ENCODE peak calls at places on chromosomes 13 and 19, in four cellular contexts. A is IMR-90, X is H9, V is H1. K is an unnamed sample.

GRCh38 chr13:47250141-47250540 is 353.3 kb upstream of the HTR2A start:
- DNase-seq in A (peak), X (no peak), V (no peak), K (no peak)

GRCh38 chr13:33509642-33510229 is 224.2 kb upstream of the STARD13 start:
- DNase-seq in A (no peak), X (no peak), V (no peak), K (peak)

GRCh38 chr19:43467730-43468129 is 2.3 kb upstream of the LYPD3 start:
- DNase-seq in A (peak), X (no peak), V (no peak), K (no peak)

GRCh38 chr19:52188822-52189744 is 769 bp upstream of the PPP2R1A start:
- DNase-seq in A (no peak), X (no peak), V (peak), K (no peak)

GRCh38 chr19:2426661-2427322 is 594 bp downstream of the TIMM13 start:
- DNase-seq in A (peak), X (peak), V (peak), K (peak)

GRCh38 chr19:17944301-17944700 is 11.5 kb downstream of the CCDC124 start:
- DNase-seq in A (peak), X (no peak), V (no peak), K (no peak)

GRCh38 chr19:58001895-58002369 is 688 bp downstream of the ZNF606 start:
- DNase-seq in A (peak), X (no peak), V (no peak), K (peak)

GRCh38 chr13:20908714-20909497 is 6.4 kb upstream of the XPO4 start:
- DNase-seq in A (no peak), X (no peak), V (no peak), K (no peak)

GRCh38 chr13:87093399-87093798 is 577.8 kb upstream of the SLITRK5 start:
- DNase-seq in A (peak), X (no peak), V (no peak), K (no peak)

GRCh38 chr13:109840201-109840892 is 54.0 kb upstream of the IRS2 start:
- DNase-seq in A (peak), X (no peak), V (no peak), K (peak)

GRCh38 chr13:89803839-89804238 is 1543.6 kb upstream of the MIR17HG start:
- DNase-seq in A (no peak), X (no peak), V (no peak), K (no peak)

GRCh38 chr13:89806594-89806993 is 1540.9 kb upstream of the MIR17HG start:
- DNase-seq in A (no peak), X (no peak), V (no peak), K (no peak)
- H3K56ac ChIP-seq in A (no peak), X (no peak), V (no peak), K (no peak)

GRCh38 chr13:76795701-76796695 is 90.2 kb downstream of the KCTD12 start:
- DNase-seq in A (peak), X (no peak), V (no peak), K (no peak)

GRCh38 chr13:76792680-76793334 is 93.4 kb downstream of the KCTD12 start:
- DNase-seq in A (peak), X (no peak), V (no peak), K (no peak)

GRCh38 chr13:76791290-76791664 is 94.9 kb downstream of the KCTD12 start:
- DNase-seq in A (no peak), X (no peak), V (no peak), K (peak)

DNA sequence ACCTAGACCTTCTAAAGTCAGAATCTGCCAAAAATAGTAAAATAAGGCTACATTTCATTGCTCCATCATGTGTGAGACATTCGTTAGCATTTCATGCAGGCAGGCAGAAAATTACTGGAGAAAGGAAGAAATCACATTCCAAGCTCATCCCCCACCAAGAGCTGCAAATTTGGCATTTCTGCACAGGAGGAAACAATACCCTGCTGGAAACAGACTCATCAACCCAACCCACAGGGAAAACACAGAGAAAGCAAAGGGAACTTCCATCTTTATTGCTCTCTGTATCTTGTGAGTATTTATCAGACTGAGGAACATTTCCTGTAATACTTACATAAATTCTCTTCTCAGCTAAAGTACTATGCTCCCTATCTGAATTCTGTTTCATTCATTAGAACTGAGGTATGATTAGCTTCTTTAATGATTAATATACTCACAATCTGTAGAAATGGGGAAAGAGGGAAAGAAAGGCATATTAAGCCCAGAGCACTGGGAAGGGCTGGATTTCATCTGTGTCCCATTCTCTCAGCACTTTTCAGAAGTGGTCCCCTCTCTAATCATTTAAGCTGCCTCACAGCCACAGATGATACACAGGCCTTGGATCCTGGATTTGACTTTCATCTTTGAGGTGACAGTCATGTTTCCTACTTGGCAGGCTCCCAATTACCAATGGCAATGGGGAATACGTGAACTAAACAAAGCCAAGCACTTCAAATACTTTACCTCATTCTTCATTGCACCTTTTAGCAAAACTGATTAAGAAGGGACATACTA is 95.5 kb downstream of the KCTD12 start:
- DNase-seq in A (no peak), X (no peak), V (no peak), K (no peak)
- H3K56ac ChIP-seq in A (no peak), X (no peak), V (no peak), K (no peak)

GRCh38 chr13:111123649-111124048 is 8.5 kb downstream of the ARHGEF7 start:
- DNase-seq in A (no peak), X (no peak), V (no peak), K (no peak)

GRCh38 chr13:111123221-111123620 is 8.1 kb downstream of the ARHGEF7 start:
- DNase-seq in A (no peak), X (no peak), V (no peak), K (no peak)

GRCh38 chr13:111122056-111122455 is 6.9 kb downstream of the ARHGEF7 start:
- DNase-seq in A (peak), X (no peak), V (peak), K (no peak)

GRCh38 chr13:111121421-111121820 is 6.3 kb downstream of the ARHGEF7 start:
- DNase-seq in A (no peak), X (no peak), V (peak), K (no peak)

GRCh38 chr13:111122631-111123030 is 7.5 kb downstream of the ARHGEF7 start:
- DNase-seq in A (no peak), X (no peak), V (no peak), K (no peak)
- H3K56ac ChIP-seq in A (no peak), X (no peak), V (no peak), K (no peak)

GRCh38 chr19:6686628-6686975 is 16.6 kb upstream of the TNFSF14 start:
- DNase-seq in A (no peak), X (no peak), V (no peak), K (no peak)

GRCh38 chr19:6687117-6687516 is 17.2 kb upstream of the TNFSF14 start:
- DNase-seq in A (no peak), X (no peak), V (no peak), K (no peak)

GRCh38 chr19:6685962-6686627 is 16.1 kb upstream of the TNFSF14 start:
- DNase-seq in A (no peak), X (no peak), V (no peak), K (no peak)

GRCh38 chr19:6683971-6684370 is 14.0 kb upstream of the TNFSF14 start:
- DNase-seq in A (no peak), X (no peak), V (no peak), K (no peak)

GRCh38 chr19:6685482-6685881 is 15.5 kb upstream of the TNFSF14 start:
- DNase-seq in A (no peak), X (no peak), V (no peak), K (no peak)
- H3K56ac ChIP-seq in A (no peak), X (no peak), V (no peak), K (no peak)

GRCh38 chr13:50285283-50285682 is 270.0 kb downstream of the KCNRG start:
- DNase-seq in A (no peak), X (no peak), V (no peak), K (no peak)
- H3K56ac ChIP-seq in A (no peak), X (no peak), V (no peak), K (no peak)

GRCh38 chr13:61423879-61424278 is 8.2 kb upstream of the PCDH20 start:
- DNase-seq in A (no peak), X (no peak), V (no peak), K (no peak)
- H3K56ac ChIP-seq in A (no peak), X (no peak), V (no peak), K (no peak)